ENCODE peak calls at places on chromosomes 1 and 21, in eight cellular contexts. One of them, this sample, is unnamed.

GRCh38 chr1:9942399-9942938 is 722 bp downstream of the LZIC start:
- DNase-seq in pancreas: no peak
- DNase-seq in IMR-90: peak; percentile 72
- DNase-seq in heart right ventricle: no peak
- DNase-seq in MM.1S: peak; percentile 75
- DNase-seq in CD8-positive, alpha-beta T cell: no peak
- DNase-seq in OCI-LY7: peak; percentile 80
- DNase-seq in testis: peak; percentile 25
- DNase-seq in this sample: peak; percentile 72

GRCh38 chr1:209328178-209328577 is 255.3 kb upstream of the CAMK1G start:
- DNase-seq in pancreas: no peak
- DNase-seq in IMR-90: no peak
- DNase-seq in heart right ventricle: peak; percentile 5
- DNase-seq in MM.1S: no peak
- DNase-seq in CD8-positive, alpha-beta T cell: no peak
- DNase-seq in OCI-LY7: no peak
- DNase-seq in testis: no peak
- DNase-seq in this sample: no peak

GRCh38 chr1:50977575-50978143 is 7.6 kb downstream of the CDKN2C start:
- DNase-seq in pancreas: peak; percentile 87
- DNase-seq in IMR-90: peak; percentile 52
- DNase-seq in heart right ventricle: peak; percentile 70
- DNase-seq in MM.1S: peak; percentile 30
- DNase-seq in CD8-positive, alpha-beta T cell: peak; percentile 53
- DNase-seq in OCI-LY7: peak; percentile 64
- DNase-seq in testis: peak; percentile 53
- DNase-seq in this sample: no peak

GRCh38 chr1:37561794-37562132 is 5.0 kb downstream of the DNALI1 start:
- DNase-seq in pancreas: no peak
- DNase-seq in IMR-90: peak; percentile 22
- DNase-seq in heart right ventricle: no peak
- DNase-seq in MM.1S: no peak
- DNase-seq in CD8-positive, alpha-beta T cell: no peak
- DNase-seq in OCI-LY7: peak; percentile 64
- DNase-seq in testis: no peak
- DNase-seq in this sample: peak; percentile 67

GRCh38 chr1:110555807-110556470 is 37.0 kb upstream of the KCNA10 start:
- DNase-seq in pancreas: no peak
- DNase-seq in IMR-90: no peak
- DNase-seq in heart right ventricle: peak; percentile 76
- DNase-seq in MM.1S: no peak
- DNase-seq in CD8-positive, alpha-beta T cell: peak; percentile 42
- DNase-seq in OCI-LY7: no peak
- DNase-seq in testis: peak; percentile 86
- DNase-seq in this sample: no peak

GRCh38 chr21:34635307-34635706 is 20.4 kb upstream of the RCAN1 start:
- DNase-seq in pancreas: no peak
- DNase-seq in IMR-90: no peak
- DNase-seq in heart right ventricle: no peak
- DNase-seq in MM.1S: no peak
- DNase-seq in CD8-positive, alpha-beta T cell: no peak
- DNase-seq in OCI-LY7: no peak
- DNase-seq in testis: peak; percentile 16
- DNase-seq in this sample: no peak

GRCh38 chr1:43978551-43979260 is at the start of gene B4GALT2:
- DNase-seq in pancreas: peak; percentile 86
- DNase-seq in IMR-90: no peak
- DNase-seq in heart right ventricle: no peak
- DNase-seq in MM.1S: peak; percentile 49
- DNase-seq in CD8-positive, alpha-beta T cell: no peak
- DNase-seq in OCI-LY7: no peak
- DNase-seq in testis: peak; percentile 47
- DNase-seq in this sample: peak; percentile 30

GRCh38 chr21:15986277-15986676 is 256.5 kb downstream of the USP25 start:
- DNase-seq in pancreas: no peak
- DNase-seq in IMR-90: no peak
- DNase-seq in heart right ventricle: no peak
- DNase-seq in MM.1S: no peak
- DNase-seq in CD8-positive, alpha-beta T cell: no peak
- DNase-seq in OCI-LY7: no peak
- DNase-seq in testis: no peak
- DNase-seq in this sample: no peak

GRCh38 chr1:89361681-89362080 is 2.2 kb upstream of the GBP6 start:
- DNase-seq in pancreas: no peak
- DNase-seq in IMR-90: no peak
- DNase-seq in heart right ventricle: no peak
- DNase-seq in MM.1S: no peak
- DNase-seq in CD8-positive, alpha-beta T cell: no peak
- DNase-seq in OCI-LY7: no peak
- DNase-seq in testis: no peak
- DNase-seq in this sample: no peak

GRCh38 chr1:198563578-198563977 is 23.1 kb upstream of the ATP6V1G3 start:
- DNase-seq in pancreas: no peak
- DNase-seq in IMR-90: peak; percentile 1
- DNase-seq in heart right ventricle: no peak
- DNase-seq in MM.1S: no peak
- DNase-seq in CD8-positive, alpha-beta T cell: no peak
- DNase-seq in OCI-LY7: no peak
- DNase-seq in testis: no peak
- DNase-seq in this sample: peak; percentile 11

GRCh38 chr1:3016641-3017439 is 4.4 kb upstream of the ACTRT2 start:
- DNase-seq in pancreas: no peak
- DNase-seq in IMR-90: no peak
- DNase-seq in heart right ventricle: no peak
- DNase-seq in MM.1S: no peak
- DNase-seq in CD8-positive, alpha-beta T cell: no peak
- DNase-seq in OCI-LY7: no peak
- DNase-seq in testis: no peak
- DNase-seq in this sample: no peak

GRCh38 chr1:236400061-236400638 is 6.1 kb downstream of the EDARADD start:
- DNase-seq in pancreas: no peak
- DNase-seq in IMR-90: no peak
- DNase-seq in heart right ventricle: no peak
- DNase-seq in MM.1S: no peak
- DNase-seq in CD8-positive, alpha-beta T cell: no peak
- DNase-seq in OCI-LY7: no peak
- DNase-seq in testis: no peak
- DNase-seq in this sample: no peak

GRCh38 chr1:10074855-10075418 is 42.2 kb downstream of the UBE4B start:
- DNase-seq in pancreas: no peak
- DNase-seq in IMR-90: peak; percentile 18
- DNase-seq in heart right ventricle: no peak
- DNase-seq in MM.1S: no peak
- DNase-seq in CD8-positive, alpha-beta T cell: no peak
- DNase-seq in OCI-LY7: no peak
- DNase-seq in testis: no peak
- DNase-seq in this sample: no peak

GRCh38 chr1:8365661-8366362 is 47.9 kb downstream of the SLC45A1 start:
- DNase-seq in pancreas: no peak
- DNase-seq in IMR-90: no peak
- DNase-seq in heart right ventricle: peak; percentile 13
- DNase-seq in MM.1S: no peak
- DNase-seq in CD8-positive, alpha-beta T cell: no peak
- DNase-seq in OCI-LY7: no peak
- DNase-seq in testis: no peak
- DNase-seq in this sample: no peak

GRCh38 chr1:2878591-2878990 is 77.1 kb upstream of the TTC34 start:
- DNase-seq in pancreas: no peak
- DNase-seq in IMR-90: no peak
- DNase-seq in heart right ventricle: no peak
- DNase-seq in MM.1S: no peak
- DNase-seq in CD8-positive, alpha-beta T cell: no peak
- DNase-seq in OCI-LY7: no peak
- DNase-seq in testis: no peak
- DNase-seq in this sample: no peak

GRCh38 chr1:42962641-42963377 is 4.1 kb upstream of the SLC2A1 start:
- DNase-seq in pancreas: no peak
- DNase-seq in IMR-90: peak; percentile 73
- DNase-seq in heart right ventricle: peak; percentile 32
- DNase-seq in MM.1S: no peak
- DNase-seq in CD8-positive, alpha-beta T cell: no peak
- DNase-seq in OCI-LY7: no peak
- DNase-seq in testis: no peak
- DNase-seq in this sample: peak; percentile 51

GRCh38 chr1:15355968-15356621 is 53.6 kb upstream of the EFHD2 start:
- DNase-seq in pancreas: no peak
- DNase-seq in IMR-90: peak; percentile 61
- DNase-seq in heart right ventricle: no peak
- DNase-seq in MM.1S: no peak
- DNase-seq in CD8-positive, alpha-beta T cell: no peak
- DNase-seq in OCI-LY7: no peak
- DNase-seq in testis: peak; percentile 83
- DNase-seq in this sample: peak; percentile 63

GRCh38 chr1:109266965-109267364 is 16.0 kb downstream of the PSRC1 start:
- DNase-seq in pancreas: no peak
- DNase-seq in IMR-90: peak; percentile 44
- DNase-seq in heart right ventricle: no peak
- DNase-seq in MM.1S: no peak
- DNase-seq in CD8-positive, alpha-beta T cell: no peak
- DNase-seq in OCI-LY7: no peak
- DNase-seq in testis: no peak
- DNase-seq in this sample: peak; percentile 50

DNA sequence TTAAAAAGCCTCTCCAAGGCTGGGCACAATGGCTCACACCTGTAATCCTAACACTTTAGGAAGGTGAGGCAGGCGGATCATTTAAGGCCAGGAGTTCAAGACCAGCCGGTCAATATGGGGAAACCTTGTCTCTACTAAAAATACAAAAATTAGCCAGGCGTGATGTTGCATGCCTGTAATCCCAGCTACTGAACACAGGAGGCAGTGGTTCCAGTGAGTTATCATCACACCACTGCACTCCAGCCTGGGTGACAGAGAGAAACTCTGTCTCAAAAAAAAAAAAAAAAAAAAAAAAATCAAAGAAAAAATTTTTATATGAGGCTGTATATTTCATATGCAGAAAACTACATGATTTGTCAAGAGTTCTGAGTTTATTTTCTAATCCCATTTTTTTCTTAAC is 1107.1 kb upstream of the TMPRSS15 start:
- DNase-seq in pancreas: no peak
- DNase-seq in IMR-90: no peak
- DNase-seq in heart right ventricle: no peak
- DNase-seq in MM.1S: no peak
- DNase-seq in CD8-positive, alpha-beta T cell: no peak
- DNase-seq in OCI-LY7: no peak
- DNase-seq in testis: no peak
- DNase-seq in this sample: no peak
- TF ChIP-seq CTCF in pancreas: no peak
- TF ChIP-seq CTCF in IMR-90: no peak
- TF ChIP-seq CTCF in heart right ventricle: no peak
- TF ChIP-seq CTCF in MM.1S: no peak
- TF ChIP-seq CTCF in CD8-positive, alpha-beta T cell: no peak
- TF ChIP-seq CTCF in OCI-LY7: no peak
- TF ChIP-seq CTCF in testis: no peak
- TF ChIP-seq CTCF in this sample: no peak

DNA sequence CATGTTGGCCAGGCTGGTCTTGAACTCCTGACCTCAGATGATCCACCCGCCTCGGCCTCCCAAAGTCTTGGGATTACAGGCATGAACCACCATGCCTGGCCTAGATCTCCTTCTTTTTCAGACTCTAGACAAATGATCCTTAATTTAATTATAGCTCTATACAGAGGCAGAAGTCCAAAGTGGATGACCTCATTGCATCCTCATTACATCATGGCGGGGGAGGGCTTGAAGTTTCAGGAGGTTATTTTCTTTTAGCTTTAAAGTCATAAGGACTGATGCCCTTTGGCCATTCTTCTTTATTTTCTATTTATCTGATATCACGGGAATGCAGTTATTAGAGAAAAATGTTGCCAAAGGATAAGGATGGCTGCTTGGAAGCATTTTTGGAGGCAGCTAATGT is 14.1 kb upstream of the MARK1 start:
- DNase-seq in pancreas: no peak
- DNase-seq in IMR-90: no peak
- DNase-seq in heart right ventricle: no peak
- DNase-seq in MM.1S: no peak
- DNase-seq in CD8-positive, alpha-beta T cell: no peak
- DNase-seq in OCI-LY7: no peak
- DNase-seq in testis: no peak
- DNase-seq in this sample: no peak
- H3K4me3 ChIP-seq in pancreas: no peak overlapping the region
- H3K4me3 ChIP-seq in IMR-90: no peak overlapping the region
- H3K4me3 ChIP-seq in heart right ventricle: no peak overlapping the region
- H3K4me3 ChIP-seq in MM.1S: no peak overlapping the region
- H3K4me3 ChIP-seq in CD8-positive, alpha-beta T cell: no peak overlapping the region
- H3K4me3 ChIP-seq in OCI-LY7: no peak overlapping the region
- H3K4me3 ChIP-seq in testis: no peak overlapping the region
- H3K4me3 ChIP-seq in this sample: no peak overlapping the region

DNA sequence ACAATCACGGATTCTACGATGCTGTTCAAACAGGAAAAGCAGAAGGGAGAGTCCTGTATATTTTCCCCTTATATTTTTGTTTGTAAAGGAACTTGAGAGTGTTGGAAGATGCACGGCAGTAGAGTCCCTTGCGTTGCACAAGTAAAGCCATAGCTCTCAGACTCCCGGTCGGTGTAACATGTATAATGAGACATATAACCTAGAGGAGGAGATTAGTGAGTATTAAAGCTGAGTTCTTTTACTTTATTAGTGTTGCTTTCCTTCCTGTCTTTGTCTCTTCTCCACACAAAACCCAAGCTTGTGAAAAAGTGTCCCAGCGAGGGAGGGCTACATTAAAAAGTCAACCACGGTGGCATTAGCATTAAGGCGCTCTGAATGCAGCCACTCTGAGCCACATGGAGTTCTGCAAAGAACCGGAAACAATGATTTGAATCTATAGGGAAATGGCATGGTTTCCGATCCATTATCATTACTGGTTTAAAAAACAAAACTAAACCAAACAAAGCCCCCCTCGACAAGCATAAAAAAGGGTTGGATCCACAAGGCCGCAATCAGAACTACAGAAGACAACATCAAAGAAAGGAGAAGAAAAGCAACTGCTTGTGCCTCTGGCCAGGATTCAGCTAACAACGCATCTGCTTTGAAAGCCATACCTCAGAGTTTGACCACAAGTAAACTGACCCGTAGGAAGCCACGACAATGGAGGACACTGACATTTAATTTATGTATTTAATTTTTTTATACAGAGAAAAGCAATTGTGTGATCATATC is 356.9 kb downstream of the LMO4 start:
- DNase-seq in pancreas: no peak
- DNase-seq in IMR-90: peak; percentile 40
- DNase-seq in heart right ventricle: no peak
- DNase-seq in MM.1S: no peak
- DNase-seq in CD8-positive, alpha-beta T cell: no peak
- DNase-seq in OCI-LY7: no peak
- DNase-seq in testis: peak; percentile 15
- DNase-seq in this sample: no peak
- TF ChIP-seq CTCF in pancreas: no peak
- TF ChIP-seq CTCF in IMR-90: no peak
- TF ChIP-seq CTCF in heart right ventricle: no peak
- TF ChIP-seq CTCF in MM.1S: no peak
- TF ChIP-seq CTCF in CD8-positive, alpha-beta T cell: no peak
- TF ChIP-seq CTCF in OCI-LY7: no peak
- TF ChIP-seq CTCF in testis: no peak
- TF ChIP-seq CTCF in this sample: no peak

DNA sequence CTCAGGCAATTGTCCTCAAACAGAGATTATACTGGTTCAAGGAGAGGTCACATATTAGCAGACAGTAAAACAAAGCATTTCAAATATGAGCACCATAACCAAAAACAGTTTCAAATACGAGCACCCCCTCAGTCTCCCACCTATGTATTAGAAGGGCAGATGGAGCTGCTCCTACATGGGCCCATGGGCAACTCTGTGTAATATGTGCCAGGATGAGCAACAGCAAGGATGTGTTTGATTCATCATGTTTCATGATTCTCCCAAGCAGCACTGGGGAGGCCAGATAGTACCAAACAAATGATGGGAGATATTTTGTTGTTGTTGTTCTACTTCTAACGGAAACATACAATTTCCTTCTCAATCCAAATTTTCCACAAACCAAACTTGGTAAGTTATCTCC is 8.9 kb downstream of the ADSS2 start:
- DNase-seq in pancreas: no peak
- DNase-seq in IMR-90: no peak
- DNase-seq in heart right ventricle: no peak
- DNase-seq in MM.1S: no peak
- DNase-seq in CD8-positive, alpha-beta T cell: no peak
- DNase-seq in OCI-LY7: no peak
- DNase-seq in testis: no peak
- DNase-seq in this sample: no peak
- H3K4me3 ChIP-seq in pancreas: no peak overlapping the region
- H3K4me3 ChIP-seq in IMR-90: no peak overlapping the region
- H3K4me3 ChIP-seq in heart right ventricle: no peak overlapping the region
- H3K4me3 ChIP-seq in MM.1S: no peak overlapping the region
- H3K4me3 ChIP-seq in CD8-positive, alpha-beta T cell: no peak overlapping the region
- H3K4me3 ChIP-seq in OCI-LY7: no peak overlapping the region
- H3K4me3 ChIP-seq in testis: no peak overlapping the region
- H3K4me3 ChIP-seq in this sample: no peak overlapping the region